ENCODE peak calls at places on chromosomes 5 and 9, in seven cellular contexts. D is tibial nerve, G is psoas muscle, M is lower lobe of right lung, A is heart right ventricle, J is brain microvascular endothelial cell, I is uterus. V is an unnamed sample.

GRCh38 chr9:128916204-128916603 is 4.6 kb upstream of the PHYHD1 start:
- DNase-seq in D (no peak), G (peak; percentile 84), I (peak; percentile 49), A (no peak), M (peak; percentile 77), J (no peak), V (no peak)

GRCh38 chr5:78778538-78778937 is 130.0 kb upstream of the LHFPL2 start:
- DNase-seq in I (no peak), G (no peak), M (no peak), A (no peak), D (no peak), J (no peak), V (no peak)

GRCh38 chr5:159704160-159704559 is 212.1 kb upstream of the ADRA1B start:
- DNase-seq in I (no peak), A (no peak), M (no peak), D (no peak), G (no peak), J (peak; percentile 20), V (no peak)

GRCh38 chr5:159017787-159018186 is 81.9 kb downstream of the EBF1 start:
- DNase-seq in J (peak; percentile 92), G (peak; percentile 81), I (peak; percentile 76), A (peak; percentile 85), M (no peak), D (peak; percentile 39), V (no peak)

GRCh38 chr5:96934291-96934694 is 1.6 kb upstream of the LNPEP start:
- DNase-seq in G (no peak), J (no peak), I (peak; percentile 20), M (no peak), A (no peak), D (no peak), V (no peak)

GRCh38 chr9:129866373-129867137 is 31.3 kb downstream of the USP20 start:
- DNase-seq in G (peak; percentile 44), D (no peak), A (no peak), I (no peak), M (no peak), J (no peak), V (no peak)

GRCh38 chr5:107526263-107526937 is 144.3 kb downstream of the EFNA5 start:
- DNase-seq in G (no peak), M (no peak), J (peak; percentile 25), A (no peak), I (no peak), D (no peak), V (no peak)

GRCh38 chr5:167413503-167413902 is 877.9 kb upstream of the WWC1 start:
- DNase-seq in M (no peak), A (no peak), I (no peak), G (no peak), J (no peak), D (no peak), V (no peak)

GRCh38 chr5:159450417-159450816 is 120.1 kb upstream of the IL12B start:
- DNase-seq in J (no peak), G (no peak), A (no peak), I (no peak), M (no peak), D (no peak), V (no peak)

GRCh38 chr5:29208026-29208425 is 1985.5 kb upstream of the CDH6 start:
- DNase-seq in J (peak; percentile 1), I (no peak), D (no peak), G (no peak), M (no peak), A (no peak), V (no peak)

GRCh38 chr9:98627291-98627690 is 81.4 kb downstream of the GABBR2 start:
- DNase-seq in G (no peak), A (no peak), J (peak; percentile 15), I (no peak), M (no peak), D (no peak), V (no peak)

GRCh38 chr5:39217365-39218281 is 1.7 kb downstream of the FYB1 start:
- DNase-seq in M (peak; percentile 68), J (peak; percentile 79), G (peak; percentile 83), D (peak; percentile 93), A (peak; percentile 74), I (peak; percentile 90), V (peak; percentile 48)

GRCh38 chr9:87498816-87499454 is 1.3 kb downstream of the DAPK1 start:
- DNase-seq in D (no peak), A (no peak), M (no peak), J (no peak), G (no peak), I (no peak), V (no peak)

GRCh38 chr5:34410411-34411139 is 245.6 kb upstream of the RAI14 start:
- DNase-seq in M (no peak), I (no peak), J (no peak), G (no peak), D (no peak), A (no peak), V (no peak)

GRCh38 chr9:70911791-70912190 is 209.6 kb downstream of the TRPM3 start:
- DNase-seq in D (no peak), J (no peak), M (no peak), A (no peak), G (no peak), I (no peak), V (no peak)

DNA sequence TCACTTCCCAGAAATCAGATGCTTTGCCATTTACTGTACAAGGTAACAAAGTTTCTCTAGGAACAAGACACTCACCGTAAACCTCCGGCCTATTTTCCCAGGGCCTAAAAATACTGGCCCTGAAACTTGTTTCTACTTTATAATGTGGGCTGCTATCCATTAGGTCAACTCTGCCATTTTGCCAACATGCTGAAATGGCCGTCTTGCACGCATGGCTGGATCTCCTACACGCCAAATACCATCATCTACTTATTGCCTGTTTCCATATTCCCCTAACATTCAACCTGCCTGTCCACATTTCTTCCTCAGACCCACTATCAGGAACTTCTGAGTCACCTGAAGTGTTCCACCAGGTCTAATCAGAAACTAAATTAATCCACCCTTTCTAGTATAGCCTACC is 4.7 kb downstream of the TBCA start:
- DNase-seq in A (no peak), M (no peak), D (no peak), I (no peak), G (no peak), J (no peak), V (no peak)
- H3K36me3 ChIP-seq in A (peaks cover 49% of the 10 kb centered on the region), M (peaks cover 24% of the 10 kb centered on the region), D (no peaks in the 10 kb centered on the region), I (no peaks in the 10 kb centered on the region), G (peaks cover 26% of the 10 kb centered on the region), J (no peaks in the 10 kb centered on the region), V (peaks cover 6% of the 10 kb centered on the region)

GRCh38 chr5:56671571-56671970 is 143.8 kb upstream of the MAP3K1 start:
- DNase-seq in I (no peak), D (no peak), J (no peak), G (no peak), M (no peak), A (no peak), V (no peak)

GRCh38 chr5:56668996-56669395 is 146.4 kb upstream of the MAP3K1 start:
- DNase-seq in G (no peak), M (no peak), I (no peak), D (no peak), A (no peak), J (no peak), V (no peak)

GRCh38 chr5:56669534-56670483 is 145.5 kb upstream of the MAP3K1 start:
- DNase-seq in J (no peak), D (peak; percentile 35), I (peak; percentile 38), G (peak; percentile 51), A (peak; percentile 66), M (peak; percentile 66), V (no peak)

GRCh38 chr5:56673171-56673570 is 142.2 kb upstream of the MAP3K1 start:
- DNase-seq in G (no peak), D (no peak), M (no peak), I (no peak), J (no peak), A (no peak), V (no peak)

DNA sequence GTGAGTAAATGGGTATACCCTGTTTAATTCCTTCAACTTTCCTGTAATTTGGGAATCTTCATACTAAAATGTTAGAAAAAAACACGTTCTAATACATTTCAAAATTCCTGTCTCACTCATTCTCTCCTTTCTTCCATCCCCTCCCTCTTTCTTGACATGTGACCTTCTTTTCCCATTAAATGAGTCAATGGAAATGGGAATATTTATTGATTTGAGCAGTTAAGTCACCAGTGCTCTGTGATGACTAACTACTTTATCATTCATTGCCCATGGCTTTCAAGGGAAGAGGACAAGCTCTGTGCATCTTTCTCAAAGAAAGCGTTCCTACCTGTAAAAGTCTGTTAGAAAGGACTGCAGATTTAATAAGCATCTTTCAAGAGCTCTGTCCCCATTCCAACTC is 144.4 kb upstream of the MAP3K1 start:
- DNase-seq in A (no peak), J (no peak), I (no peak), G (no peak), M (no peak), D (no peak), V (no peak)
- H3K27ac ChIP-seq in A (peak overlapping the region; percentile 37), J (no peak overlapping the region), I (no peak overlapping the region), G (no peak overlapping the region), M (peak overlapping the region; percentile 39), D (no peak overlapping the region), V (no peak overlapping the region)

GRCh38 chr9:38700695-38701094 is 19.2 kb downstream of the FAM240B start:
- DNase-seq in I (no peak), A (no peak), D (peak; percentile 22), J (peak; percentile 38), M (no peak), G (no peak), V (no peak)
- TF ChIP-seq CTCF in I (no peak), A (no peak), D (no peak), J (peak; percentile 40), M (no peak), G (no peak), V (no peak)

DNA sequence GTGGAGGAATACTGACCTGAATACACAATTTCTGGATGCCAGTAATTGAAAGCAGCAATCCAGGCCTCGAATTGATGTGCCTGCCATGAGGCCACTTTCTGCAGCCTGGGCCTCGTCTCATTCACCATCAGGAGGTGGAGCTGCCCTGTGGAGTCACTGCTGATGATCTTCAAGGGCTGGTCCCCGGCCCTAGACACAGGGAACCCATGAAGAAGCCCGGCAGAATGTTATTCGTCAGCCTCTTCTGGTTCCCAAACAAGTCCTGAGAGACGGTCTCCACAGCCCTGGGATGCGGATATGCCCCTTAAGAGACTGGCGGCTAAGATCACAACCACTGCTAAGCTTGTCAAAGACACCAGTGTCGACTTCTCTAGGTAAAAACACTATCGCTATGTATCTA is 4.5 kb downstream of the DPH7 start:
- DNase-seq in I (no peak), G (no peak), M (no peak), D (no peak), J (no peak), A (no peak), V (no peak)
- H3K36me3 ChIP-seq in I (no peaks in the 10 kb centered on the region), G (peaks cover 65% of the 10 kb centered on the region), M (peaks cover 52% of the 10 kb centered on the region), D (no peaks in the 10 kb centered on the region), J (peaks cover 36% of the 10 kb centered on the region), A (peaks cover 61% of the 10 kb centered on the region), V (peaks cover 28% of the 10 kb centered on the region)

GRCh38 chr9:95009459-95009858 is 283.0 kb downstream of the AOPEP start:
- DNase-seq in M (no peak), J (no peak), D (no peak), G (no peak), A (no peak), I (no peak), V (no peak)

GRCh38 chr9:95008151-95008771 is 281.8 kb downstream of the AOPEP start:
- DNase-seq in J (no peak), M (peak; percentile 53), D (no peak), I (peak; percentile 45), A (no peak), G (peak; percentile 46), V (no peak)

GRCh38 chr9:95012035-95012708 is 285.7 kb downstream of the AOPEP start:
- DNase-seq in A (no peak), I (no peak), D (no peak), G (no peak), M (no peak), J (no peak), V (no peak)

GRCh38 chr9:95012902-95013301 is 286.4 kb downstream of the AOPEP start:
- DNase-seq in J (no peak), G (no peak), A (no peak), M (no peak), I (no peak), D (no peak), V (no peak)

GRCh38 chr9:95010431-95010838 is 283.9 kb downstream of the AOPEP start:
- DNase-seq in A (no peak), D (no peak), G (no peak), J (no peak), M (no peak), I (no peak), V (no peak)
- H3K27ac ChIP-seq in A (peak overlapping the region; percentile 100), D (peak overlapping the region; percentile 53), G (peak overlapping the region; percentile 93), J (no peak overlapping the region), M (peak overlapping the region; percentile 26), I (peak overlapping the region; percentile 100), V (peak overlapping the region; percentile 98)

V was measured in thoracic aorta.